ENCODE peak calls at places on chromosomes 2 and 18, in five cellular contexts. C, G, R, L and T are unnamed samples.

GRCh38 chr18:79433431-79433830 is 37.7 kb downstream of the NFATC1 start:
- DNase-seq in C (no peak), G (no peak), R (no peak), L (no peak), T (no peak)

GRCh38 chr2:212708346-212708745 is 169.7 kb upstream of the ERBB4 start:
- DNase-seq in C (no peak), G (no peak), R (no peak), L (no peak), T (no peak)

GRCh38 chr2:169190197-169190775 is 120.9 kb downstream of the DHRS9 start:
- DNase-seq in C (no peak), G (no peak), R (peak), L (no peak), T (no peak)

GRCh38 chr2:220006152-220006551 is 378.7 kb downstream of the SLC4A3 start:
- DNase-seq in C (no peak), G (no peak), R (no peak), L (no peak), T (no peak)

GRCh38 chr2:173159794-173160463 is 84.3 kb downstream of the MAP3K20 start:
- DNase-seq in C (peak), G (peak), R (peak), L (no peak), T (no peak)

GRCh38 chr2:126876631-126877030 is 22.1 kb upstream of the TEX51 start:
- DNase-seq in C (peak), G (no peak), R (no peak), L (no peak), T (no peak)

GRCh38 chr2:39996653-39997080 is 217.6 kb upstream of the THUMPD2 start:
- DNase-seq in C (no peak), G (no peak), R (peak), L (no peak), T (no peak)

GRCh38 chr2:188322569-188323531 is 31.2 kb downstream of the GULP1 start:
- DNase-seq in C (no peak), G (no peak), R (no peak), L (no peak), T (no peak)

GRCh38 chr2:39696072-39696471 is 30.4 kb downstream of the TMEM178A start:
- DNase-seq in C (no peak), G (no peak), R (peak), L (no peak), T (no peak)

GRCh38 chr2:157336137-157336721 is 10.6 kb upstream of the ERMN start:
- DNase-seq in C (peak), G (no peak), R (peak), L (peak), T (peak)

GRCh38 chr2:71473346-71474035 is 20.1 kb downstream of the DYSF start:
- DNase-seq in C (no peak), G (peak), R (no peak), L (no peak), T (no peak)

GRCh38 chr2:219002395-219003266 is 9.4 kb upstream of the CRYBA2 start:
- DNase-seq in C (peak), G (no peak), R (peak), L (peak), T (peak)

GRCh38 chr2:239178484-239178883 is 222.3 kb downstream of the HDAC4 start:
- DNase-seq in C (peak), G (peak), R (no peak), L (no peak), T (no peak)

DNA sequence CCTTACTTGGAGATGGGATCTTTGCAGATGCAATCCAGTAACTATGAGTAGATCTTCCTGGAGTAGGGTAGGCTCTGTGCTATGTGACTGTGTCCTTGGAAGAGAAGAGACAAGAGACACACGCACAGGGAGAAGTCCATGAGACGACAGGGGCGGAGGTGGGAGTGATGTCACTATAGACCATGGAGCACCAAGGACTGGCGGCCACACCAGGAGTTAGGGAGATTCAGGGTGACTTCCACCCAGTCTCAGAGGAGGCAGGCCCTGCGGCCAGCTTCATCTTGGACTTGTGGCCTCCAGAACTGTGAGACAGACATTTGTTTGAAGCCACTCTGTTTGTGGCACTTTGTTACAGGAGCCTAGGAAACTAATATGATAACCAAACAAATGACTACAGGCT is 177.8 kb downstream of the INHBB start:
- DNase-seq in C (no peak), G (no peak), R (no peak), L (no peak), T (no peak)
- TF ChIP-seq CTCF in C (no peak), G (no peak), R (no peak), L (no peak), T (no peak)

DNA sequence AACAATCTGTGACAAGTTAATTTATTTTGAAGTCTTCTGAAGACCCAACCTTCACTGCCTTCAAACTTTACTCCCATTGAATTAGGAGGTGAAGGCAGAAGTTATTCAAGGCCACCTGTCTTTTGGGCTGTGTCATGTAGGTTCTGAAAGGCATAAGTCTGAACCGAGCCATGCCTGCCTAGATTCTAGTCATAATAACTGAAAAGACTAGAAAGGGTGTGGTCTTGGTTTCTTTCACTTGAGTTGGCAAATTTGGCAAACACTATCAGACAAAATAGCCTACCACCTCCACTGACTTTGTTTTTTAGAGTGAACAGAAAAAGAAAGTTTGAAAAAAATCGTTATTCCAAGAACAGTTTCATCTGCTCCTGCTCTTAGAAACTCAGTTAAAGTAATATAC is 38.4 kb downstream of the PPM1B start:
- DNase-seq in C (no peak), G (no peak), R (no peak), L (no peak), T (no peak)
- TF ChIP-seq CTCF in C (no peak), G (no peak), R (no peak), L (no peak), T (no peak)

DNA sequence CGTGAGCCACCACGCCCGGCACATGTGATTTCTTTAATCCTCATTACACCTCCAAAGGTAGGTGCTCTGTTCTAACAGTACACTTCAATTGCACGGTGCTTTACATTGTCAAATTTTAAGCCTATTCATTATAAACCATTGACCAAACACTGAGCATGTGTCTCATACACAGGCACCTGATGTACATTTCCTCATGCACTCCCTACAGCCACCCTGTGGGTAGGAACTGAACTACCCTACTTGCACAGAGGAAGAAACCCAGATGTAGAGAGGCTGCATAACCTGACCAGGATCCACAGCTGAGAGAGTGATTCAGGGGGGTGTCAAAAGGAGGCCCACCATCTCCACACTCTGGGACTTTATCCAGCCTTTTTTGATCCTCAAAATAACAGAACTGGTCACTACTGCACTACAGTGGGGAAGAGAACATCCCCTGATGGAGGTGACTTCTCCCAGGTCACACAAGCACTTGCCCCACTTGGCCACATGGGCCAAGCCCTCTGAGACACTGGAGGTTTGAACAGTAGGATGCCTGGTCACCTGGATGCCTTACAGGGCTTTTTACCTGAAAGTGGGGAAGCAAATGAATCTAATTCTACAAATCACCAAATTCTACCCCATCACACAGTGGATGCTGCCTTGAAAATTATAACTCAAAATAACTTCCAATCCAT is 6.9 kb upstream of the DPYSL5 start:
- DNase-seq in C (no peak), G (no peak), R (peak), L (no peak), T (no peak)
- TF ChIP-seq CTCF in C (no peak), G (no peak), R (peak), L (no peak), T (peak)

GRCh38 chr18:72541871-72542690 is 2.1 kb downstream of the CBLN2 start:
- DNase-seq in C (no peak), G (no peak), R (no peak), L (peak), T (peak)
- TF ChIP-seq CTCF in C (no peak), G (no peak), R (no peak), L (no peak), T (peak)

GRCh38 chr2:189628817-189629552 is 32.3 kb upstream of the ASNSD1 start:
- DNase-seq in C (no peak), G (no peak), R (peak), L (no peak), T (no peak)
- TF ChIP-seq CTCF in C (peak), G (no peak), R (no peak), L (no peak), T (no peak)

GRCh38 chr2:134491796-134492441 is 226.9 kb downstream of the TMEM163 start:
- DNase-seq in C (no peak), G (no peak), R (peak), L (no peak), T (no peak)
- TF ChIP-seq CTCF in C (peak), G (no peak), R (peak), L (no peak), T (no peak)

DNA sequence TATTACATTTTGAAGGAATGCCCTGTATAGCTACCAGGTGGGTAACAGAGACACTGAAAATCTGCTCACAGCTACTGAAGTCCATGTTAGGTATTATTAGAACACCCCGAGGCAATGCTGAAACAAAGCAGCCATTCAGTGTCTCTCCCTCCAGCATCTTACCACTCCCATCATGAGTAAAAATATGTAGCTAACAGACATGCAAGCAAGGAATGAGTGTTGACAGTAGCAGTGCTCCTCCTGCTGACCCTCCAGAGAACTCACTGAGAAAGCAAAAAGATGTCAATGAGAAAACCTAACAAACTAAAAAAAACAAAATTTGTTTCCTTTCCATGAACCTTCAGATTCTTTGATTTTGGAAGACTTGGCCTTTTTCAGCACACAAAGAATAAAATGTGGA is 393.9 kb downstream of the LRRTM1 start:
- DNase-seq in C (no peak), G (no peak), R (no peak), L (no peak), T (no peak)
- TF ChIP-seq CTCF in C (no peak), G (no peak), R (no peak), L (no peak), T (no peak)

GRCh38 chr18:47075098-47075883 is 39.9 kb upstream of the ELOA2 start:
- DNase-seq in C (no peak), G (no peak), R (peak), L (peak), T (no peak)
- TF ChIP-seq CTCF in C (no peak), G (no peak), R (no peak), L (no peak), T (no peak)

GRCh38 chr2:182360663-182361260 is 66.1 kb downstream of the PDE1A start:
- DNase-seq in C (no peak), G (no peak), R (no peak), L (no peak), T (no peak)
- TF ChIP-seq CTCF in C (no peak), G (no peak), R (no peak), L (no peak), T (no peak)